ENCODE peak calls at places on chromosomes 7 and 10, in five cellular contexts. One of them, this sample, is unnamed. For H3K4me1, the result is how much of the 10 kb centered on the place peaks cover.

GRCh38 chr7:30469303-30469702 is 9.3 kb downstream of the NOD1 start:
- DNase-seq in hepatocyte: peak
- DNase-seq in spleen: peak
- DNase-seq in mammary epithelial cell: peak
- DNase-seq in heart left ventricle: peak
- DNase-seq in this sample: peak

GRCh38 chr10:79084972-79085597 is 16.3 kb downstream of the ZMIZ1 start:
- DNase-seq in hepatocyte: no peak
- DNase-seq in spleen: peak
- DNase-seq in mammary epithelial cell: no peak
- DNase-seq in heart left ventricle: peak
- DNase-seq in this sample: no peak

GRCh38 chr7:70030745-70031144 is 432.5 kb downstream of the AUTS2 start:
- DNase-seq in hepatocyte: no peak
- DNase-seq in spleen: no peak
- DNase-seq in mammary epithelial cell: no peak
- DNase-seq in heart left ventricle: no peak
- DNase-seq in this sample: no peak

GRCh38 chr10:131790021-131790420 is 110.8 kb upstream of the PPP2R2D start:
- DNase-seq in hepatocyte: no peak
- DNase-seq in spleen: no peak
- DNase-seq in mammary epithelial cell: no peak
- DNase-seq in heart left ventricle: no peak
- DNase-seq in this sample: peak

GRCh38 chr10:1368772-1369171 is 312.6 kb downstream of the WDR37 start:
- DNase-seq in hepatocyte: peak
- DNase-seq in spleen: no peak
- DNase-seq in mammary epithelial cell: no peak
- DNase-seq in heart left ventricle: no peak
- DNase-seq in this sample: peak

GRCh38 chr10:6162589-6163356 is 40.0 kb upstream of the PFKFB3 start:
- DNase-seq in hepatocyte: peak
- DNase-seq in spleen: no peak
- DNase-seq in mammary epithelial cell: no peak
- DNase-seq in heart left ventricle: peak
- DNase-seq in this sample: peak

GRCh38 chr7:128197586-128197985 is 43.5 kb upstream of the LEP start:
- DNase-seq in hepatocyte: no peak
- DNase-seq in spleen: no peak
- DNase-seq in mammary epithelial cell: no peak
- DNase-seq in heart left ventricle: no peak
- DNase-seq in this sample: no peak

GRCh38 chr7:150357277-150357676 is 11.3 kb upstream of the REPIN1 start:
- DNase-seq in hepatocyte: no peak
- DNase-seq in spleen: peak
- DNase-seq in mammary epithelial cell: no peak
- DNase-seq in heart left ventricle: no peak
- DNase-seq in this sample: no peak

GRCh38 chr7:157320607-157320979 is 16.2 kb upstream of the DNAJB6 start:
- DNase-seq in hepatocyte: no peak
- DNase-seq in spleen: no peak
- DNase-seq in mammary epithelial cell: no peak
- DNase-seq in heart left ventricle: no peak
- DNase-seq in this sample: no peak

GRCh38 chr7:30931927-30932540 is 20.4 kb downstream of the AQP1 start:
- DNase-seq in hepatocyte: peak
- DNase-seq in spleen: no peak
- DNase-seq in mammary epithelial cell: no peak
- DNase-seq in heart left ventricle: no peak
- DNase-seq in this sample: no peak

GRCh38 chr7:37709631-37710509 is 26.3 kb downstream of the GPR141 start:
- DNase-seq in hepatocyte: no peak
- DNase-seq in spleen: no peak
- DNase-seq in mammary epithelial cell: no peak
- DNase-seq in heart left ventricle: no peak
- DNase-seq in this sample: no peak

GRCh38 chr10:122490786-122491680 is 29.7 kb downstream of the HTRA1 start:
- DNase-seq in hepatocyte: no peak
- DNase-seq in spleen: no peak
- DNase-seq in mammary epithelial cell: peak
- DNase-seq in heart left ventricle: peak
- DNase-seq in this sample: no peak

GRCh38 chr10:110636932-110637557 is 7.1 kb upstream of the RBM20 start:
- DNase-seq in hepatocyte: no peak
- DNase-seq in spleen: no peak
- DNase-seq in mammary epithelial cell: no peak
- DNase-seq in heart left ventricle: peak
- DNase-seq in this sample: peak

GRCh38 chr7:67462781-67463191 is 466.2 kb downstream of the TYW1 start:
- DNase-seq in hepatocyte: peak
- DNase-seq in spleen: no peak
- DNase-seq in mammary epithelial cell: no peak
- DNase-seq in heart left ventricle: peak
- DNase-seq in this sample: no peak

GRCh38 chr10:88791924-88792323 is 10.6 kb upstream of the LIPM start:
- DNase-seq in hepatocyte: peak
- DNase-seq in spleen: no peak
- DNase-seq in mammary epithelial cell: peak
- DNase-seq in heart left ventricle: no peak
- DNase-seq in this sample: peak

GRCh38 chr10:122636953-122637352 is 62.7 kb downstream of the C10orf120 start:
- DNase-seq in hepatocyte: no peak
- DNase-seq in spleen: peak
- DNase-seq in mammary epithelial cell: no peak
- DNase-seq in heart left ventricle: no peak
- DNase-seq in this sample: peak

GRCh38 chr10:113069595-113069994 is 119.5 kb downstream of the TCF7L2 start:
- DNase-seq in hepatocyte: peak
- DNase-seq in spleen: no peak
- DNase-seq in mammary epithelial cell: peak
- DNase-seq in heart left ventricle: no peak
- DNase-seq in this sample: peak

GRCh38 chr10:100970076-100970913 is 991 bp downstream of the SEMA4G start:
- DNase-seq in hepatocyte: peak
- DNase-seq in spleen: peak
- DNase-seq in mammary epithelial cell: no peak
- DNase-seq in heart left ventricle: no peak
- DNase-seq in this sample: peak

GRCh38 chr10:60517805-60518204 is 128.1 kb upstream of the ANK3 start:
- DNase-seq in hepatocyte: no peak
- DNase-seq in spleen: no peak
- DNase-seq in mammary epithelial cell: no peak
- DNase-seq in heart left ventricle: no peak
- DNase-seq in this sample: no peak

GRCh38 chr10:80471009-80471408 is 16.9 kb downstream of the TSPAN14 start:
- DNase-seq in hepatocyte: no peak
- DNase-seq in spleen: no peak
- DNase-seq in mammary epithelial cell: peak
- DNase-seq in heart left ventricle: no peak
- DNase-seq in this sample: no peak

GRCh38 chr10:17256026-17256425 is 28.0 kb downstream of the VIM start:
- DNase-seq in hepatocyte: no peak
- DNase-seq in spleen: no peak
- DNase-seq in mammary epithelial cell: no peak
- DNase-seq in heart left ventricle: no peak
- DNase-seq in this sample: no peak

GRCh38 chr10:133529576-133529946 is 2.4 kb downstream of the CYP2E1 start:
- DNase-seq in hepatocyte: no peak
- DNase-seq in spleen: no peak
- DNase-seq in mammary epithelial cell: no peak
- DNase-seq in heart left ventricle: no peak
- DNase-seq in this sample: no peak

GRCh38 chr10:61919646-61920215 is 18.2 kb downstream of the ARID5B start:
- DNase-seq in hepatocyte: no peak
- DNase-seq in spleen: no peak
- DNase-seq in mammary epithelial cell: no peak
- DNase-seq in heart left ventricle: no peak
- DNase-seq in this sample: no peak

GRCh38 chr10:44998146-44998631 is 2.5 kb upstream of the ZNF22 start:
- DNase-seq in hepatocyte: no peak
- DNase-seq in spleen: no peak
- DNase-seq in mammary epithelial cell: no peak
- DNase-seq in heart left ventricle: no peak
- DNase-seq in this sample: no peak

GRCh38 chr10:91378061-91378460 is 32.1 kb upstream of the HECTD2 start:
- DNase-seq in hepatocyte: no peak
- DNase-seq in spleen: no peak
- DNase-seq in mammary epithelial cell: peak
- DNase-seq in heart left ventricle: no peak
- DNase-seq in this sample: no peak

GRCh38 chr10:101578192-101578591 is 9.9 kb downstream of the POLL start:
- DNase-seq in hepatocyte: no peak
- DNase-seq in spleen: no peak
- DNase-seq in mammary epithelial cell: no peak
- DNase-seq in heart left ventricle: no peak
- DNase-seq in this sample: no peak

GRCh38 chr10:59967079-59967478 is 60.7 kb upstream of the CCDC6 start:
- DNase-seq in hepatocyte: no peak
- DNase-seq in spleen: no peak
- DNase-seq in mammary epithelial cell: no peak
- DNase-seq in heart left ventricle: no peak
- DNase-seq in this sample: peak

GRCh38 chr10:29642996-29643395 is 8.2 kb upstream of the SVIL start:
- DNase-seq in hepatocyte: no peak
- DNase-seq in spleen: no peak
- DNase-seq in mammary epithelial cell: no peak
- DNase-seq in heart left ventricle: peak
- DNase-seq in this sample: no peak

GRCh38 chr7:142716596-142716995 is 32.7 kb upstream of the PRSS1 start:
- DNase-seq in hepatocyte: no peak
- DNase-seq in spleen: no peak
- DNase-seq in mammary epithelial cell: no peak
- DNase-seq in heart left ventricle: no peak
- DNase-seq in this sample: no peak

GRCh38 chr7:32204361-32205018 is 134.3 kb upstream of the PDE1C start:
- DNase-seq in hepatocyte: peak
- DNase-seq in spleen: no peak
- DNase-seq in mammary epithelial cell: peak
- DNase-seq in heart left ventricle: peak
- DNase-seq in this sample: peak

GRCh38 chr10:79221110-79222051 is 125.9 kb upstream of the PPIF start:
- DNase-seq in hepatocyte: peak
- DNase-seq in spleen: peak
- DNase-seq in mammary epithelial cell: no peak
- DNase-seq in heart left ventricle: peak
- DNase-seq in this sample: peak

GRCh38 chr7:130415019-130415418 is 25.8 kb downstream of the CEP41 start:
- DNase-seq in hepatocyte: no peak
- DNase-seq in spleen: no peak
- DNase-seq in mammary epithelial cell: no peak
- DNase-seq in heart left ventricle: no peak
- DNase-seq in this sample: no peak

DNA sequence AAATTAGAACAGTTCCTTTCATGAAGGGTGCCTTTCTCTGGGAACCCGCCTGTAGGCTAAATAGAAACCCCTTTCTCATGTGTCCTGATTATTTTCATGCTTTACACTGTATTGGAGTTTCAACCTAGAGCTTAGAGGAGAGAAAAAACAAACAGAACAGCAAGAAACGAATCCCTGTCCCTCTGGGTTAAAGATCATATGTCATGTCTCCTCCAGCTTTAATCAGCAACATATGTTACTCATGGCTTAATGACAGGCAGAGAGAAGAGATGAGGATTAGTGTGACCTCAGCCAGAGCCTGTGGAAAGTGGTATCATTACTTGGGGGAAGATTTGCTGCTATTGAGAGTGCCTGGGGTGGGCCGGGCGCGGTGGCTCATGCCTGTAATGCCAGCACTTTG is 32.1 kb downstream of the CRCP start:
- DNase-seq in hepatocyte: no peak
- DNase-seq in spleen: no peak
- DNase-seq in mammary epithelial cell: no peak
- DNase-seq in heart left ventricle: no peak
- DNase-seq in this sample: no peak
- H3K4me1 ChIP-seq in hepatocyte: under half
- H3K4me1 ChIP-seq in spleen: half or more
- H3K4me1 ChIP-seq in mammary epithelial cell: under half
- H3K4me1 ChIP-seq in heart left ventricle: under half
- H3K4me1 ChIP-seq in this sample: under half

GRCh38 chr7:16652255-16652583 is 6.2 kb downstream of the BZW2 start:
- DNase-seq in hepatocyte: no peak
- DNase-seq in spleen: no peak
- DNase-seq in mammary epithelial cell: no peak
- DNase-seq in heart left ventricle: no peak
- DNase-seq in this sample: no peak
- H3K4me1 ChIP-seq in hepatocyte: under half
- H3K4me1 ChIP-seq in spleen: under half
- H3K4me1 ChIP-seq in mammary epithelial cell: half or more
- H3K4me1 ChIP-seq in heart left ventricle: under half
- H3K4me1 ChIP-seq in this sample: under half

GRCh38 chr7:50273870-50274269 is 30.6 kb upstream of the IKZF1 start:
- DNase-seq in hepatocyte: no peak
- DNase-seq in spleen: no peak
- DNase-seq in mammary epithelial cell: no peak
- DNase-seq in heart left ventricle: no peak
- DNase-seq in this sample: no peak

GRCh38 chr7:50273301-50273700 is 31.2 kb upstream of the IKZF1 start:
- DNase-seq in hepatocyte: no peak
- DNase-seq in spleen: no peak
- DNase-seq in mammary epithelial cell: no peak
- DNase-seq in heart left ventricle: no peak
- DNase-seq in this sample: no peak

GRCh38 chr7:50270531-50271018 is 33.9 kb upstream of the IKZF1 start:
- DNase-seq in hepatocyte: no peak
- DNase-seq in spleen: no peak
- DNase-seq in mammary epithelial cell: no peak
- DNase-seq in heart left ventricle: no peak
- DNase-seq in this sample: no peak

GRCh38 chr7:50274361-50274760 is 30.2 kb upstream of the IKZF1 start:
- DNase-seq in hepatocyte: no peak
- DNase-seq in spleen: no peak
- DNase-seq in mammary epithelial cell: no peak
- DNase-seq in heart left ventricle: no peak
- DNase-seq in this sample: no peak

GRCh38 chr7:50272808-50273207 is 31.7 kb upstream of the IKZF1 start:
- DNase-seq in hepatocyte: no peak
- DNase-seq in spleen: no peak
- DNase-seq in mammary epithelial cell: no peak
- DNase-seq in heart left ventricle: no peak
- DNase-seq in this sample: no peak
- H3K4me1 ChIP-seq in hepatocyte: under half
- H3K4me1 ChIP-seq in spleen: half or more
- H3K4me1 ChIP-seq in mammary epithelial cell: under half
- H3K4me1 ChIP-seq in heart left ventricle: under half
- H3K4me1 ChIP-seq in this sample: under half

GRCh38 chr7:139648617-139648932 is 125.1 kb downstream of the CLEC2L start:
- DNase-seq in hepatocyte: no peak
- DNase-seq in spleen: no peak
- DNase-seq in mammary epithelial cell: no peak
- DNase-seq in heart left ventricle: no peak
- DNase-seq in this sample: peak
- H3K4me1 ChIP-seq in hepatocyte: under half
- H3K4me1 ChIP-seq in spleen: half or more
- H3K4me1 ChIP-seq in mammary epithelial cell: under half
- H3K4me1 ChIP-seq in heart left ventricle: half or more
- H3K4me1 ChIP-seq in this sample: under half

This sample was measured in mesendoderm.